ENCODE peak calls at places on chromosomes 11 and 22, in five cellular contexts. One of them, this sample, is unnamed.

GRCh38 chr11:77057938-77058474 is 8.8 kb upstream of the CAPN5 start:
- DNase-seq in fibroblast of mammary gland: no peak
- DNase-seq in H1: no peak
- DNase-seq in HCT116: no peak
- DNase-seq in neural crest cell: no peak
- DNase-seq in this sample: no peak

GRCh38 chr11:72750086-72750485 is 2.1 kb downstream of the ARAP1 start:
- DNase-seq in neural crest cell: peak; percentile 61
- DNase-seq in fibroblast of mammary gland: no peak
- DNase-seq in HCT116: no peak
- DNase-seq in H1: no peak
- DNase-seq in this sample: peak; percentile 31

GRCh38 chr22:40007826-40008710 is 13.3 kb downstream of the FAM83F start:
- DNase-seq in neural crest cell: no peak
- DNase-seq in fibroblast of mammary gland: no peak
- DNase-seq in HCT116: no peak
- DNase-seq in H1: no peak
- DNase-seq in this sample: no peak

GRCh38 chr11:120259241-120259640 is 19.3 kb downstream of the POU2F3 start:
- DNase-seq in HCT116: no peak
- DNase-seq in neural crest cell: no peak
- DNase-seq in fibroblast of mammary gland: no peak
- DNase-seq in H1: no peak
- DNase-seq in this sample: no peak

GRCh38 chr11:93574821-93575220 is 31.6 kb upstream of the SMCO4 start:
- DNase-seq in fibroblast of mammary gland: no peak
- DNase-seq in neural crest cell: no peak
- DNase-seq in HCT116: no peak
- DNase-seq in H1: no peak
- DNase-seq in this sample: no peak

GRCh38 chr11:2795491-2795991 is 90.0 kb downstream of the CDKN1C start:
- DNase-seq in HCT116: no peak
- DNase-seq in H1: peak; percentile 44
- DNase-seq in neural crest cell: no peak
- DNase-seq in fibroblast of mammary gland: no peak
- DNase-seq in this sample: no peak

GRCh38 chr11:73426184-73426845 is 50.1 kb downstream of the RELT start:
- DNase-seq in fibroblast of mammary gland: no peak
- DNase-seq in HCT116: no peak
- DNase-seq in H1: no peak
- DNase-seq in neural crest cell: no peak
- DNase-seq in this sample: no peak

GRCh38 chr11:135075740-135076139 is 663.7 kb upstream of the B3GAT1 start:
- DNase-seq in neural crest cell: peak; percentile 38
- DNase-seq in H1: peak; percentile 98
- DNase-seq in HCT116: peak; percentile 71
- DNase-seq in fibroblast of mammary gland: peak; percentile 54
- DNase-seq in this sample: no peak

GRCh38 chr11:124644426-124645280 is 22.0 kb downstream of the TBRG1 start:
- DNase-seq in neural crest cell: peak; percentile 63
- DNase-seq in HCT116: peak; percentile 50
- DNase-seq in fibroblast of mammary gland: peak; percentile 74
- DNase-seq in H1: peak; percentile 68
- DNase-seq in this sample: peak; percentile 33

GRCh38 chr22:48319321-48320047 is 1508.2 kb downstream of the BRD1 start:
- DNase-seq in HCT116: no peak
- DNase-seq in neural crest cell: no peak
- DNase-seq in fibroblast of mammary gland: no peak
- DNase-seq in H1: no peak
- DNase-seq in this sample: no peak

GRCh38 chr22:41047741-41048140 is 44.7 kb upstream of the EP300 start:
- DNase-seq in neural crest cell: no peak
- DNase-seq in HCT116: no peak
- DNase-seq in H1: no peak
- DNase-seq in fibroblast of mammary gland: peak; percentile 7
- DNase-seq in this sample: no peak

GRCh38 chr11:119680899-119681370 is 48.1 kb downstream of the NECTIN1 start:
- DNase-seq in H1: no peak
- DNase-seq in neural crest cell: no peak
- DNase-seq in HCT116: no peak
- DNase-seq in fibroblast of mammary gland: no peak
- DNase-seq in this sample: no peak

GRCh38 chr11:126318642-126319373 is 14.9 kb downstream of the DCPS start:
- DNase-seq in HCT116: no peak
- DNase-seq in H1: no peak
- DNase-seq in fibroblast of mammary gland: peak; percentile 98
- DNase-seq in neural crest cell: no peak
- DNase-seq in this sample: no peak

DNA sequence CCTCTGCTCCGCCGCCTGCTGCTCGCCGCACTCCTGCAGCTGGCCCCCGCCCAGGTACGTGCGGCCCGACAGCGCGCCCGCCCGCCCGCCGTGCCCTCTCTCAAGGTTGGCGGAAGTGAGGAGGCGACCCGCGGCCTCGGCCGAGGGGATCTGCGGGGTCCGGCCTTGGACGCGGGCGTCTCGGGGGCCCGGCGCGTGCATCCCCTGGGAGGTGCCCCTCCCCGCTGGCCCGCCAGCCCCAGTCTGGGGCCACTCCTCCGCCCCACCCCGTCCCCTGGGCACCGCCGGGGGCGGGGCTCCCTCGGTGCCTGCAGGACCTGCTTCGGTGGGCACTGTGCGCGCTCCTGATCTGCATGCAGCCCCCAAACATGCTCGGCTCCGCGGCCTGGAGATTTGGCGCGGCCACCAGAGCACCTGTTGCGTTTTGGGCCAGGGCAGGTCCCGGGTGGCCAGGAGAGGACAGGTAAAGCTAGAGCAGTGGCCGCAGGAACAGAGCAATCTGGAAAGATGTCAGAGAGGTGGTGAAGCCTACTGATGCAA is 526 bp downstream of the VEGFB start:
- DNase-seq in fibroblast of mammary gland: no peak
- DNase-seq in neural crest cell: no peak
- DNase-seq in HCT116: no peak
- DNase-seq in H1: peak; percentile 70
- DNase-seq in this sample: no peak
- TF ChIP-seq CTCF in fibroblast of mammary gland: no peak
- TF ChIP-seq CTCF in neural crest cell: peak; percentile 17
- TF ChIP-seq CTCF in HCT116: no peak
- TF ChIP-seq CTCF in H1: no peak
- TF ChIP-seq CTCF in this sample: peak; percentile 33

DNA sequence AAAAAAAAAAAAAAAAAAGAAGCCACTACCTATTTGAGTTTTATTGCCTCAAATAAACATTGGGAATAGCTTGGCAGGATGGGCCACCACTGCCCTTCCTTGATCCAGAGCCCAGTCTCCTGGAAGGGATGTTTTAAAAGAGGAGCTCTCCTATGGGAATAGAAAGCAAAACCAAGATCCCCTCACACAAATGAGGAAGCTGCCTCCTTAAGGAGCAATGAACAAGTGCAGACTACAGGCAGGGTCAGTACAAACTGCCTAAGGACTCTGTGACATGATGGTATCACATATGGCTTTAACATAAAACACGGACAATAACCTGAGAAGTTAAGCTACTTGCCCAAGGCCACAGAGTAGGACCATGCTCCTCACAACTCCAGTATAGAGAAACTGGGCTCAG is 120.8 kb downstream of the NAT10 start:
- DNase-seq in neural crest cell: no peak
- DNase-seq in fibroblast of mammary gland: no peak
- DNase-seq in HCT116: no peak
- DNase-seq in H1: no peak
- DNase-seq in this sample: no peak
- TF ChIP-seq CTCF in neural crest cell: no peak
- TF ChIP-seq CTCF in fibroblast of mammary gland: no peak
- TF ChIP-seq CTCF in HCT116: no peak
- TF ChIP-seq CTCF in H1: no peak
- TF ChIP-seq CTCF in this sample: no peak

DNA sequence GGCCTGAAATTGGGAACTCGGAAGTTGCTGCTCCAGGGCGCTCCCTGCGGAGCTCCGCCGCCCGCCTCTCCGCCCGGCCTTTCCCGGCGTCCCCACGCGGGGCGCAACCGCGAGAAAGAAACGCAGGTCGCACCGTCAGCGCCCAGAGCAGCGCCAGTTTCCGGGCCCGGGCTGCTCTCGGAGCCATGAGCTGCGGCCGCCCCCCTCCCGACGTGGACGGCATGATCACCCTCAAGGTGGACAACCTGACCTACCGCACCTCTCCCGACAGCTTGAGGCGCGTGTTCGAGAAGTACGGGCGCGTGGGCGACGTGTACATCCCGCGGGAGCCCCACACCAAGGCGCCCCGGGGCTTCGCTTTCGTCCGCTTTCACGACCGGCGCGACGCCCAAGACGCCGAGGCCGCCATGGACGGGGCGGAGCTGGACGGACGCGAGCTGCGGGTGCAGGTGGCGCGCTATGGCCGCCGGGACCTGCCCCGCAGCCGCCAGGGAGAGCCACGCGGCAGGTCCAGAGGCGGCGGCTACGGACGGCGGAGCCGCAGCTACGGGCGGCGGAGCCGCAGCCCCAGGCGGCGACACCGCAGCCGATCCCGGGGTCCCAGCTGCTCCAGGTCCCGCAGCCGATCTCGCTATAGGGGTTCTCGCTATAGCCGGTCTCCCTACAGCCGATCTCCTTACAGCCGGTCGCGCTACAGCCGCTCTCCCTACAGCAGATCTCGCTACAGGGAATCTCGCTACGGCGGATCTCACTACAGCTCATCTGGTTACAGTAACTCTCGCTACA is 516 bp downstream of the SRSF8 start:
- DNase-seq in neural crest cell: peak; percentile 73
- DNase-seq in H1: peak; percentile 83
- DNase-seq in HCT116: no peak
- DNase-seq in fibroblast of mammary gland: peak; percentile 60
- DNase-seq in this sample: peak; percentile 77
- TF ChIP-seq CTCF in neural crest cell: peak; percentile 67
- TF ChIP-seq CTCF in H1: peak; percentile 39
- TF ChIP-seq CTCF in HCT116: peak; percentile 21
- TF ChIP-seq CTCF in fibroblast of mammary gland: no peak
- TF ChIP-seq CTCF in this sample: peak; percentile 61

GRCh38 chr11:64629796-64630562 is 39.0 kb downstream of the SLC22A12 start:
- DNase-seq in fibroblast of mammary gland: no peak
- DNase-seq in neural crest cell: no peak
- DNase-seq in H1: peak; percentile 100
- DNase-seq in HCT116: peak; percentile 77
- DNase-seq in this sample: peak; percentile 28
- TF ChIP-seq CTCF in fibroblast of mammary gland: no peak
- TF ChIP-seq CTCF in neural crest cell: no peak
- TF ChIP-seq CTCF in H1: peak; percentile 87
- TF ChIP-seq CTCF in HCT116: peak; percentile 67
- TF ChIP-seq CTCF in this sample: peak; percentile 21

GRCh38 chr22:42816339-42816738 is 40.7 kb downstream of the ARFGAP3 start:
- DNase-seq in HCT116: no peak
- DNase-seq in neural crest cell: no peak
- DNase-seq in fibroblast of mammary gland: no peak
- DNase-seq in H1: peak; percentile 14
- DNase-seq in this sample: no peak

GRCh38 chr22:42819412-42820069 is 37.5 kb downstream of the ARFGAP3 start:
- DNase-seq in fibroblast of mammary gland: no peak
- DNase-seq in H1: no peak
- DNase-seq in HCT116: no peak
- DNase-seq in neural crest cell: no peak
- DNase-seq in this sample: no peak

GRCh38 chr22:42821386-42821785 is 35.7 kb downstream of the ARFGAP3 start:
- DNase-seq in fibroblast of mammary gland: no peak
- DNase-seq in H1: no peak
- DNase-seq in HCT116: no peak
- DNase-seq in neural crest cell: no peak
- DNase-seq in this sample: no peak

GRCh38 chr22:42817556-42817955 is 39.5 kb downstream of the ARFGAP3 start:
- DNase-seq in fibroblast of mammary gland: peak; percentile 11
- DNase-seq in H1: no peak
- DNase-seq in HCT116: no peak
- DNase-seq in neural crest cell: no peak
- DNase-seq in this sample: no peak

GRCh38 chr22:42820075-42820763 is 36.9 kb downstream of the ARFGAP3 start:
- DNase-seq in neural crest cell: no peak
- DNase-seq in H1: no peak
- DNase-seq in HCT116: no peak
- DNase-seq in fibroblast of mammary gland: peak; percentile 75
- DNase-seq in this sample: no peak
- TF ChIP-seq CTCF in neural crest cell: peak; percentile 71
- TF ChIP-seq CTCF in H1: no peak
- TF ChIP-seq CTCF in HCT116: peak; percentile 10
- TF ChIP-seq CTCF in fibroblast of mammary gland: no peak
- TF ChIP-seq CTCF in this sample: peak; percentile 62

GRCh38 chr11:66568124-66568916 is at the start of gene CTSF:
- DNase-seq in HCT116: no peak
- DNase-seq in neural crest cell: no peak
- DNase-seq in fibroblast of mammary gland: peak; percentile 70
- DNase-seq in H1: no peak
- DNase-seq in this sample: no peak

GRCh38 chr11:66564538-66564937 is 3.9 kb downstream of the CTSF start:
- DNase-seq in neural crest cell: no peak
- DNase-seq in fibroblast of mammary gland: no peak
- DNase-seq in HCT116: no peak
- DNase-seq in H1: no peak
- DNase-seq in this sample: no peak

GRCh38 chr11:66564984-66565383 is 3.4 kb downstream of the CTSF start:
- DNase-seq in fibroblast of mammary gland: no peak
- DNase-seq in HCT116: no peak
- DNase-seq in neural crest cell: no peak
- DNase-seq in H1: no peak
- DNase-seq in this sample: no peak

GRCh38 chr11:66567787-66568123 is 651 bp downstream of the CTSF start:
- DNase-seq in neural crest cell: no peak
- DNase-seq in HCT116: no peak
- DNase-seq in fibroblast of mammary gland: no peak
- DNase-seq in H1: no peak
- DNase-seq in this sample: no peak

DNA sequence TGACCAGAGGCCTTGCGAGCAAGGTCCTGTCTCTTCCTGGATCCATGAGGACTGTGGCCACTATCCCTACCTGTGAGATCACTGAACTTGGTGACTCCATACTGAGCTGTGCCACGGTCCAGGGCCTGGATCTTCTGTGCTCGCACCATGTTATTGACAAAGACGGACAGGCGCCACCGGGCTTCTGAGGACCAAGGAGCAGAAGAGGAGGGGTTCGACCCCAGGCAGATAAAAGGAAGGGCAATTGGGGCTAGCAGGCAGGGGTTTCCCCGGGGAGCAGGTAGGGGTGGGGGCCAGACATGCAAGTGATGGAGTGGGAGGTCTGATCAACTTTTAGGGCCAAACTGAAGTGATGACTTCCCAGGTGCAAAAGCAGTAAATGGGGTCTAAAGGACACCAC is 2.2 kb downstream of the CTSF start:
- DNase-seq in fibroblast of mammary gland: no peak
- DNase-seq in neural crest cell: no peak
- DNase-seq in H1: no peak
- DNase-seq in HCT116: no peak
- DNase-seq in this sample: no peak
- TF ChIP-seq CTCF in fibroblast of mammary gland: no peak
- TF ChIP-seq CTCF in neural crest cell: no peak
- TF ChIP-seq CTCF in H1: no peak
- TF ChIP-seq CTCF in HCT116: no peak
- TF ChIP-seq CTCF in this sample: no peak

GRCh38 chr11:6362868-6363678 is 27.2 kb upstream of the SMPD1 start:
- DNase-seq in H1: peak; percentile 87
- DNase-seq in neural crest cell: peak; percentile 80
- DNase-seq in HCT116: peak; percentile 68
- DNase-seq in fibroblast of mammary gland: peak; percentile 81
- DNase-seq in this sample: peak; percentile 70
- TF ChIP-seq CTCF in H1: peak; percentile 99
- TF ChIP-seq CTCF in neural crest cell: peak; percentile 87
- TF ChIP-seq CTCF in HCT116: peak; percentile 90
- TF ChIP-seq CTCF in fibroblast of mammary gland: peak; percentile 96
- TF ChIP-seq CTCF in this sample: peak; percentile 94